ENCODE peak calls at places on chromosomes 11 and 22, in four cellular contexts. M is adrenal gland, A is heart left ventricle, L is uterus. S is an unnamed sample.

GRCh38 chr11:71400216-71400615 is 48.0 kb downstream of the DHCR7 start:
- DNase-seq in L (no peak), M (no peak), A (no peak), S (no peak)

GRCh38 chr22:42286205-42286604 is 15.8 kb upstream of the TCF20 start:
- DNase-seq in A (no peak), M (no peak), L (no peak), S (no peak)

GRCh38 chr22:19125474-19126308 is 3.5 kb upstream of the DGCR2 start:
- DNase-seq in M (no peak), A (no peak), L (no peak), S (no peak)

GRCh38 chr22:33918676-33919590 is 1.3 kb downstream of the LARGE1 start:
- DNase-seq in L (no peak), A (no peak), M (no peak), S (no peak)

GRCh38 chr11:80822248-80822647 is 1381.4 kb upstream of the TENM4 start:
- DNase-seq in A (no peak), L (no peak), M (no peak), S (no peak)

GRCh38 chr11:19553683-19554333 is 158.8 kb upstream of the NAV2 start:
- DNase-seq in L (peak; percentile 63), M (peak; percentile 85), A (peak; percentile 78), S (peak; percentile 88)

GRCh38 chr11:9716275-9717039 is 52.6 kb downstream of the SWAP70 start:
- DNase-seq in L (no peak), A (peak; percentile 51), M (peak; percentile 38), S (peak; percentile 27)

GRCh38 chr11:45593992-45594391 is 71.4 kb downstream of the CHST1 start:
- DNase-seq in L (no peak), A (no peak), M (no peak), S (peak; percentile 62)

GRCh38 chr22:20102203-20102780 is 13.6 kb upstream of the RANBP1 start:
- DNase-seq in A (no peak), M (no peak), L (no peak), S (no peak)

GRCh38 chr11:121741954-121742361 is 289.2 kb upstream of the SORL1-AS1 start:
- DNase-seq in M (peak; percentile 28), L (peak; percentile 89), A (peak; percentile 90), S (peak; percentile 95)

GRCh38 chr11:119560961-119561360 is 138.0 kb upstream of the THY1 start:
- DNase-seq in M (no peak), A (no peak), L (no peak), S (no peak)

GRCh38 chr22:19631899-19632670 is 82.2 kb upstream of the SEPTIN5 start:
- DNase-seq in M (no peak), L (no peak), A (no peak), S (peak; percentile 45)

GRCh38 chr22:39728236-39728860 is 157.8 kb downstream of the CACNA1I start:
- DNase-seq in A (no peak), M (no peak), L (no peak), S (no peak)

GRCh38 chr11:32034149-32034548 is 56.7 kb upstream of the RCN1 start:
- DNase-seq in A (no peak), M (no peak), L (no peak), S (no peak)

DNA sequence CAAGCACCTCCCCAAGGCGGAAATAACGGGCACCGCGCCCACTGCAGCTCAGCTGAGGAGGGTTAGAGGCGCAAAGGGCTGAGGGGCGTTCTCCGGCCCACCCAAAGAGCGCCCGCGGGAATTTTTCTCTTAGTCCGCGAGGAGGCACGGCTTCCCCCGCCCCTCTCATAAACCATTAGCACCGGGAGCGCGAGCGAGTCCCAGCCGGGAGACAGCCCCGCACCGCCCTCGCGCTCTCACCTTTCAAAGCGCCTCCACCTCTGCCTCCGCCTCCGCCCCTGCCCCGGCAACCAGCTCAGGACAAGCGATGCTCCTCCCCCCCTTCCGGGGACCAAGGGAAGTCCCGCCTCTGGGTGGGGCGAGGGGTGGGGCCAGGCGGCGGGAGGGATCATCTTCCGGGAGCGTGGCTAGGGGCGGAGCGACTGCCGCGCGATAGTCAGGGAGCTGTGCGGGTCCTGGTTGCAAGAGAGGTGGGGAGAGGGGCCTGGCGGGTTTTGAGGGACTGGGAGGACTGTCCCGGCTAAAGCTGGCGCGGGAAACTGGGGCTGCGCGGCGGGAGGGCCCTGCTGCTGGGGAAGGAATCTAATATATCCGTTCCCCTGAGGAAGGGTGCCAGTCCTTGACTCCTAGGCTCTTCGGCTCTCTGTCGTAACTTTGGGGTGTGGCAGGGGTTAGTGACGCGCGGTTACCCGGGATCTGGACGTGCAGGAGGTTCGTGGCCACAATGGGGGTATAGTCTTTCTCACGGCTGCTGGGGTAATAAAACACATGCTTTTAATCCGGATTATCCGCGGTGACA is at the start of the genes CCDC82 and JRKL:
- DNase-seq in M (peak; percentile 98), L (peak; percentile 97), A (peak; percentile 97), S (peak; percentile 97)
- TF ChIP-seq POLR2A in M (peak; percentile 65), L (peak; percentile 86), A (peak; percentile 83), S (peak; percentile 68)

DNA sequence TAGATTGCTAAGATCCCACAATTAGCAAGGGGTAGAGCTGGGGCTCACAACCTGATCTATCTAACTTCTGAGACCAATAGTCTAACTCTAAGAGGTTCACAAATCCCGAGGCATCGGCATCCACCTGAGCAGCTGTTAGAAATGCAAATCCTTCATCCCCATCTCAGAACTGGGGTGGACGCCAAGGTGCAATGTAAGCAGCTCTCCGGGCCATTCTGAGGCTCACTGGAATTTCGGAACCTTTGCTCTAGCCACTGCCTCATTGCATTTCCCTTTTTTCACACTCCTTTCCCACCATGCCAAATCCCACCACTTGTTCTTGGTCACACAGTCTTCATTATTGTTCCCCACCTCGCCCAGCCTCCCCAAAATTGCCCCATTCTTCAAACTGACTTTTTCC is 29.8 kb downstream of the MAML2 start:
- DNase-seq in A (no peak), M (no peak), L (no peak), S (no peak)
- H3K27ac ChIP-seq in A (no peak overlapping the region), M (no peak overlapping the region), L (no peak overlapping the region), S (no peak overlapping the region)

GRCh38 chr11:3947084-3947483 is 91.6 kb downstream of the STIM1 start:
- DNase-seq in L (peak; percentile 44), M (peak; percentile 10), A (peak; percentile 36), S (peak; percentile 39)
- H3K4me1 ChIP-seq in L (peaks cover 8% of the 10 kb centered on the region), M (peaks cover 3% of the 10 kb centered on the region), A (peaks cover 71% of the 10 kb centered on the region), S (peaks cover 28% of the 10 kb centered on the region)

DNA sequence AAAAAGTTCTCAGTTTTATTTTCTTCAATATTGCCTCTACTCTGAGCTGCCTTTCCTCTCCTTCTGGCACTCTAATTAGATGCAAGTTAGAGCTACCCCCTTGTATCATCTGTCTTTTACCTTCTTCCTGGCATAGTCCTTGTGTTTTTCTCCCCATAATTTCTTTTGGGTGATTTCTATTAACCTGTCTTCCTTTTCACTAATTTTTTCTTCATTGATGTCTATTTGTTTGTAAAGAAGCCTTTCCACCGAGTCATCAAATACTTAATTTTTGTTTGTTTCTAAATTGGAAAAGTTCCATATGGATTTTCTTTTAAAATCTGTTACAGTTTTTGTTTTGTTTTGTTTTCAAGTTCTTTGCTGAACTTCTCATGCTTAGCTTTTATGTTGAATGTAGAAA is 558.1 kb downstream of the TBC1D22A start:
- DNase-seq in L (no peak), A (no peak), M (no peak), S (no peak)
- TF ChIP-seq POLR2A in L (no peak), A (no peak), M (no peak), S (no peak)